ENCODE peak calls at places on chromosomes 6 and 20, in eight cellular contexts. N, V, G, Z, P, I, A and C are unnamed samples.

GRCh38 chr20:1633535-1633934 is 13.7 kb upstream of the SIRPB1 start:
- DNase-seq in N (no peak), V (no peak), G (no peak), Z (peak), P (no peak), I (peak), A (no peak), C (no peak)

GRCh38 chr20:49790077-49790798 is 22.4 kb upstream of the SLC9A8 start:
- DNase-seq in N (peak), V (peak), G (no peak), Z (peak), P (no peak), I (no peak), A (no peak), C (peak)

GRCh38 chr20:24842591-24843442 is 106.3 kb upstream of the CST7 start:
- DNase-seq in N (no peak), V (no peak), G (peak), Z (no peak), P (no peak), I (no peak), A (no peak), C (no peak)

GRCh38 chr6:92828786-92829185 is 590.6 kb downstream of the EPHA7 start:
- DNase-seq in N (no peak), V (no peak), G (no peak), Z (no peak), P (no peak), I (no peak), A (no peak), C (no peak)

GRCh38 chr6:25993038-25993684 is 30.6 kb downstream of the TRIM38 start:
- DNase-seq in N (peak), V (no peak), G (no peak), Z (no peak), P (no peak), I (no peak), A (no peak), C (no peak)

GRCh38 chr6:143952947-143953346 is 55.1 kb downstream of the PLAGL1 start:
- DNase-seq in N (no peak), V (no peak), G (no peak), Z (no peak), P (no peak), I (no peak), A (peak), C (no peak)

GRCh38 chr20:5621305-5621704 is 128.9 kb upstream of the SHLD1 start:
- DNase-seq in N (no peak), V (no peak), G (no peak), Z (peak), P (no peak), I (no peak), A (no peak), C (peak)

GRCh38 chr20:9807176-9807575 is 31.7 kb downstream of the PAK5 start:
- DNase-seq in N (no peak), V (no peak), G (no peak), Z (no peak), P (no peak), I (no peak), A (no peak), C (no peak)

GRCh38 chr20:47400685-47401084 is 44.2 kb upstream of the ZMYND8 start:
- DNase-seq in N (no peak), V (no peak), G (peak), Z (no peak), P (no peak), I (no peak), A (no peak), C (no peak)

GRCh38 chr20:16942702-16943101 is 194.5 kb downstream of the OTOR start:
- DNase-seq in N (no peak), V (no peak), G (no peak), Z (no peak), P (no peak), I (peak), A (no peak), C (no peak)

GRCh38 chr6:77740380-77740779 is 87.5 kb downstream of the MEI4 start:
- DNase-seq in N (no peak), V (no peak), G (peak), Z (peak), P (no peak), I (peak), A (no peak), C (no peak)

GRCh38 chr6:112466378-112467151 is 119.4 kb downstream of the RFPL4B start:
- DNase-seq in N (no peak), V (no peak), G (no peak), Z (peak), P (no peak), I (peak), A (no peak), C (no peak)

GRCh38 chr6:443621-444175 is 52.1 kb downstream of the IRF4 start:
- DNase-seq in N (no peak), V (no peak), G (no peak), Z (no peak), P (no peak), I (no peak), A (no peak), C (no peak)

GRCh38 chr20:64069614-64070243 is 6.7 kb downstream of the TCEA2 start:
- DNase-seq in N (no peak), V (no peak), G (no peak), Z (no peak), P (no peak), I (no peak), A (peak), C (no peak)

GRCh38 chr6:24775520-24776058 is 852 bp downstream of the GMNN start:
- DNase-seq in N (no peak), V (no peak), G (peak), Z (peak), P (no peak), I (peak), A (no peak), C (no peak)

GRCh38 chr20:60009826-60010616 is 51.8 kb downstream of the CDH26 start:
- DNase-seq in N (no peak), V (no peak), G (no peak), Z (no peak), P (no peak), I (no peak), A (no peak), C (no peak)

GRCh38 chr6:128303870-128304269 is 216.5 kb downstream of the PTPRK start:
- DNase-seq in N (no peak), V (no peak), G (no peak), Z (no peak), P (no peak), I (no peak), A (no peak), C (no peak)

GRCh38 chr20:50356962-50357782 is 153.0 kb upstream of the PTPN1 start:
- DNase-seq in N (no peak), V (no peak), G (no peak), Z (no peak), P (peak), I (no peak), A (no peak), C (peak)

GRCh38 chr20:23501926-23502325 is 11.0 kb downstream of the CST8 start:
- DNase-seq in N (no peak), V (no peak), G (no peak), Z (no peak), P (no peak), I (no peak), A (no peak), C (no peak)

GRCh38 chr6:143449731-143450452 is 603 bp downstream of the ADAT2 start:
- DNase-seq in N (peak), V (no peak), G (peak), Z (peak), P (no peak), I (peak), A (no peak), C (peak)

GRCh38 chr6:56902551-56903464 is 52.1 kb upstream of the BEND6 start:
- DNase-seq in N (no peak), V (peak), G (peak), Z (peak), P (no peak), I (peak), A (no peak), C (no peak)

GRCh38 chr20:6863798-6864201 is 96.3 kb downstream of the BMP2 start:
- DNase-seq in N (no peak), V (no peak), G (no peak), Z (peak), P (no peak), I (no peak), A (no peak), C (no peak)

GRCh38 chr20:59177266-59178250 is 13.9 kb downstream of the ZNF831 start:
- DNase-seq in N (no peak), V (no peak), G (no peak), Z (no peak), P (no peak), I (no peak), A (no peak), C (no peak)

GRCh38 chr20:7085448-7085847 is 318.0 kb downstream of the BMP2 start:
- DNase-seq in N (no peak), V (no peak), G (no peak), Z (peak), P (no peak), I (no peak), A (no peak), C (no peak)

GRCh38 chr20:49892260-49893216 is 22.8 kb downstream of the SPATA2 start:
- DNase-seq in N (no peak), V (no peak), G (no peak), Z (no peak), P (peak), I (no peak), A (peak), C (no peak)

GRCh38 chr20:21127201-21127981 is 1.5 kb downstream of the KIZ start:
- DNase-seq in N (no peak), V (no peak), G (no peak), Z (no peak), P (no peak), I (no peak), A (no peak), C (no peak)

GRCh38 chr20:46023148-46023484 is 5.9 kb upstream of the SLC12A5 start:
- DNase-seq in N (no peak), V (no peak), G (no peak), Z (no peak), P (peak), I (no peak), A (no peak), C (no peak)

GRCh38 chr6:5205877-5206840 is 54.6 kb downstream of the LYRM4 start:
- DNase-seq in N (no peak), V (peak), G (no peak), Z (peak), P (peak), I (peak), A (no peak), C (peak)

GRCh38 chr6:111843347-111844147 is 29.7 kb downstream of the FYN start:
- DNase-seq in N (peak), V (no peak), G (no peak), Z (no peak), P (no peak), I (no peak), A (no peak), C (no peak)

GRCh38 chr6:97865612-97866011 is 582.6 kb upstream of the MMS22L start:
- DNase-seq in N (no peak), V (no peak), G (no peak), Z (no peak), P (no peak), I (peak), A (no peak), C (no peak)

GRCh38 chr6:66179363-66179762 is 472.3 kb upstream of the EYS start:
- DNase-seq in N (no peak), V (no peak), G (no peak), Z (peak), P (no peak), I (no peak), A (no peak), C (no peak)

GRCh38 chr20:20837574-20838021 is 125.2 kb upstream of the RALGAPA2 start:
- DNase-seq in N (peak), V (peak), G (peak), Z (peak), P (no peak), I (peak), A (no peak), C (no peak)

GRCh38 chr6:52511572-52512151 is 65.2 kb downstream of the TRAM2 start:
- DNase-seq in N (no peak), V (no peak), G (no peak), Z (peak), P (no peak), I (peak), A (no peak), C (no peak)

GRCh38 chr6:105600342-105601293 is 197.7 kb upstream of the PREP start:
- DNase-seq in N (no peak), V (no peak), G (no peak), Z (peak), P (no peak), I (peak), A (no peak), C (no peak)

GRCh38 chr20:47741669-47742345 is 43.5 kb downstream of the SULF2 start:
- DNase-seq in N (no peak), V (no peak), G (no peak), Z (no peak), P (no peak), I (no peak), A (no peak), C (no peak)

DNA sequence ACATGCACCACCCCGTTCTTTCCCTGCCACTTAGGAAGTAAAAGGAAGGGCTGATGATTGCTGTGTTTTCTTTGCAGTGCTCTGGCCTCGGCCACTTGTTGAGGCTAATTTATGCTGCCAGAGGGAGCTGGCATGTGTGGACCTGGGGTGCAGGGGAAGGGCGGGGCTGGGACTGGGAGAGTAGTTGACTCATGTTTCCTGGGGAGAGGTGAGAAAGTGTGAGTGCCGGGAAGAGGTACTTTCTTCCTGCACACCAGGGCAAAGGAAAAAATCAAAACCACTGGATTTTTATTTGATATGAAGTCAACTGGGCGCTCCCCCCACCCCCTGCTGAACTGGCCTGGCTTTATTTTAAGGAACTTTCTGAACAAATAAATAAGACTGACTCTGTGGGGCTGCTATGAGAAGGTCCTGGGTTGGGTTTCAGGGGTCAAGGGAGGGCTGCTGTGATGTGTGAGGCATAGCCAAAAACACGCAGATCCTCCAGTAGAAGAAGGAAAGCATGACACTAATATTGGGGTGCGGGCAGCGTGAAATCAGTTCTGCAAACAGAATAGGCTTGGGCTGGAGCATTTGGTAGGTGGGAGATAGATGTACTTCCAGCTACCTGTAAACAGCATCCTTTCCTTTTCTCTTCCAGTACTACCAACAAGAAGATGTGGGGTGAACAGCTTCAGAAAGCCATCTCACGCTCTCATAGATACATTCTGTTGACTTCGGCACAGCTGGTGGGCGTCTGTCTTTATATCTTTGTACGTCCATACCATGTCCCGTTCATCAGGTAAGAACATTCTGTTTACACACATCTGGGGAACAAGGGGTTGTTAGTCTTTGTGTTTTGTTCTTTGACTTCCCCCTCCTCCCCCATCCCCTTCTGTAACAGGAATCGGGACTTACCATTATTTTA is 87.5 kb downstream of the SYNJ2 start:
- DNase-seq in N (peak), V (no peak), G (no peak), Z (peak), P (peak), I (peak), A (peak), C (peak)
- H3K4me3 ChIP-seq in N (no peak), V (no peak), G (no peak), Z (no peak), P (no peak), I (no peak), A (no peak), C (no peak)

GRCh38 chr6:34029489-34030280 is 116.2 kb downstream of the GRM4 start:
- DNase-seq in N (no peak), V (no peak), G (no peak), Z (no peak), P (no peak), I (no peak), A (no peak), C (no peak)

GRCh38 chr6:34025851-34026250 is 120.0 kb downstream of the GRM4 start:
- DNase-seq in N (no peak), V (no peak), G (no peak), Z (no peak), P (peak), I (no peak), A (no peak), C (peak)

GRCh38 chr6:34028691-34029360 is 117.1 kb downstream of the GRM4 start:
- DNase-seq in N (no peak), V (no peak), G (no peak), Z (no peak), P (peak), I (no peak), A (no peak), C (peak)

GRCh38 chr6:34027445-34027936 is 118.4 kb downstream of the GRM4 start:
- DNase-seq in N (peak), V (no peak), G (peak), Z (peak), P (peak), I (peak), A (no peak), C (peak)

GRCh38 chr6:34027939-34028441 is 117.9 kb downstream of the GRM4 start:
- DNase-seq in N (no peak), V (no peak), G (no peak), Z (no peak), P (peak), I (no peak), A (no peak), C (peak)
- TF ChIP-seq CTCF in N (no peak), V (no peak), G (no peak), Z (no peak), P (no peak), I (no peak), A (peak), C (no peak)

GRCh38 chr6:110039996-110040383 is 61.9 kb downstream of the GPR6 start:
- DNase-seq in N (peak), V (peak), G (peak), Z (peak), P (no peak), I (peak), A (no peak), C (no peak)
- H3K4me3 ChIP-seq in N (no peak), V (peak), G (peak), Z (peak), P (no peak), I (peak), A (peak), C (peak)

GRCh38 chr20:51372966-51373365 is 169.6 kb downstream of the NFATC2 start:
- DNase-seq in N (no peak), V (no peak), G (no peak), Z (no peak), P (no peak), I (no peak), A (no peak), C (no peak)
- TF ChIP-seq CTCF in N (no peak), V (no peak), G (no peak), Z (no peak), P (no peak), I (no peak), A (no peak), C (no peak)

GRCh38 chr6:99613705-99614429 is 7.2 kb downstream of the PRDM13 start:
- DNase-seq in N (peak), V (no peak), G (peak), Z (no peak), P (peak), I (no peak), A (peak), C (peak)
- H3K4me3 ChIP-seq in N (no peak), V (peak), G (peak), Z (peak), P (peak), I (peak), A (peak), C (peak)

GRCh38 chr20:11826334-11826733 is 91.4 kb upstream of the BTBD3 start:
- DNase-seq in N (no peak), V (no peak), G (no peak), Z (no peak), P (no peak), I (no peak), A (no peak), C (no peak)

GRCh38 chr20:11822116-11822794 is 95.4 kb upstream of the BTBD3 start:
- DNase-seq in N (no peak), V (no peak), G (no peak), Z (peak), P (no peak), I (no peak), A (no peak), C (no peak)
- TF ChIP-seq CTCF in N (no peak), V (no peak), G (no peak), Z (no peak), P (no peak), I (no peak), A (no peak), C (no peak)

GRCh38 chr20:62706857-62707256 is 1.8 kb upstream of the NTSR1 start:
- DNase-seq in N (no peak), V (no peak), G (no peak), Z (no peak), P (peak), I (no peak), A (no peak), C (no peak)

GRCh38 chr20:62709537-62709905 is 885 bp downstream of the NTSR1 start:
- DNase-seq in N (no peak), V (no peak), G (no peak), Z (no peak), P (peak), I (no peak), A (no peak), C (peak)

GRCh38 chr20:62708591-62709536 is at the start of gene NTSR1:
- DNase-seq in N (no peak), V (no peak), G (no peak), Z (peak), P (peak), I (no peak), A (no peak), C (peak)

GRCh38 chr20:62707281-62707941 is 1.2 kb upstream of the NTSR1 start:
- DNase-seq in N (no peak), V (no peak), G (no peak), Z (no peak), P (peak), I (no peak), A (no peak), C (no peak)

DNA sequence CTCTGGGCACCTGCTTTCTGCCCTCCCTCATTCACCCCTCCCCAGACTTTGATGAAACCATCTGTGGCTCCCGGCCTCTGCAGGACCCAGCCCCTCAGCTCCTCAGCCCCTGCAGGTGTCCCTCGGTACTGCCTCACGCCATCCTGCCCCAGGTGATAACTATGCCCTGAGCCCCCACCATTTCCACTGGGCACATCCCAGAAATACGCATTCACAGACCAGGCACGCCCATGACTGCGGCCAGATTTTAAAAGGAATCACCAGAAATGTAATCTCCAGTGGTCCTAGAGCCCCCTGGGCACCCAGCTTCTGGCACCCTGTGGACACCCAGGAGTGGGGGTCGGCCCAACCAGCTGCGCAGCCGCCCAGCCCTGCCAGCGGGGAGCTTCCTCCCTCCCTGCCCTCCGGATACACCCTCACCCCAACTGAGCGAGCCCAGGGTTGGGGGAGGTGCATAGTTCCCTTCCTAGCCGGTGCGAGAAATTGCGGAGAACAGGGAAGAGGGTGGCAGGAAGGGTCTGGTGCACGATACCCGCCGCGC is 585 bp upstream of the NTSR1 start:
- DNase-seq in N (no peak), V (no peak), G (peak), Z (no peak), P (peak), I (no peak), A (no peak), C (no peak)
- H3K4me3 ChIP-seq in N (no peak), V (no peak), G (no peak), Z (peak), P (no peak), I (no peak), A (no peak), C (no peak)